ENCODE peak calls at places on chromosomes 2 and 18, in five cellular contexts. One of them, this sample, is unnamed.

GRCh38 chr18:3450358-3451107 is 561 bp downstream of the TGIF1 start:
- DNase-seq in prostate gland: peak
- DNase-seq in testis: peak
- DNase-seq in adrenal gland: peak
- DNase-seq in effector memory CD4-positive, alpha-beta T cell: peak
- DNase-seq in this sample: peak

GRCh38 chr2:108534577-108535379 is 508 bp downstream of the LIMS1 start:
- DNase-seq in prostate gland: peak
- DNase-seq in testis: peak
- DNase-seq in adrenal gland: peak
- DNase-seq in effector memory CD4-positive, alpha-beta T cell: peak
- DNase-seq in this sample: peak

GRCh38 chr2:233501198-233502076 is 65.1 kb downstream of the USP40 start:
- DNase-seq in prostate gland: no peak
- DNase-seq in testis: no peak
- DNase-seq in adrenal gland: no peak
- DNase-seq in effector memory CD4-positive, alpha-beta T cell: no peak
- DNase-seq in this sample: no peak

GRCh38 chr2:29295843-29296242 is 180.6 kb downstream of the CLIP4 start:
- DNase-seq in prostate gland: no peak
- DNase-seq in testis: peak
- DNase-seq in adrenal gland: peak
- DNase-seq in effector memory CD4-positive, alpha-beta T cell: no peak
- DNase-seq in this sample: no peak

GRCh38 chr2:53515435-53516332 is 251.9 kb upstream of the CHAC2 start:
- DNase-seq in prostate gland: no peak
- DNase-seq in testis: peak
- DNase-seq in adrenal gland: no peak
- DNase-seq in effector memory CD4-positive, alpha-beta T cell: no peak
- DNase-seq in this sample: no peak

GRCh38 chr2:102166189-102166845 is 20.5 kb upstream of the IL1RL2 start:
- DNase-seq in prostate gland: peak
- DNase-seq in testis: peak
- DNase-seq in adrenal gland: peak
- DNase-seq in effector memory CD4-positive, alpha-beta T cell: no peak
- DNase-seq in this sample: peak

GRCh38 chr18:8519102-8519501 is 90.1 kb upstream of the RAB12 start:
- DNase-seq in prostate gland: no peak
- DNase-seq in testis: no peak
- DNase-seq in adrenal gland: no peak
- DNase-seq in effector memory CD4-positive, alpha-beta T cell: no peak
- DNase-seq in this sample: no peak

GRCh38 chr2:172572981-172573380 is 17.1 kb downstream of the PDK1 start:
- DNase-seq in prostate gland: no peak
- DNase-seq in testis: no peak
- DNase-seq in adrenal gland: no peak
- DNase-seq in effector memory CD4-positive, alpha-beta T cell: no peak
- DNase-seq in this sample: no peak

GRCh38 chr2:44537264-44537663 is 175.5 kb downstream of the CAMKMT start:
- DNase-seq in prostate gland: no peak
- DNase-seq in testis: no peak
- DNase-seq in adrenal gland: no peak
- DNase-seq in effector memory CD4-positive, alpha-beta T cell: no peak
- DNase-seq in this sample: no peak

GRCh38 chr2:20582600-20583221 is 68.2 kb downstream of the HS1BP3 start:
- DNase-seq in prostate gland: no peak
- DNase-seq in testis: peak
- DNase-seq in adrenal gland: no peak
- DNase-seq in effector memory CD4-positive, alpha-beta T cell: no peak
- DNase-seq in this sample: no peak

GRCh38 chr2:19362094-19362649 is 3.7 kb upstream of the OSR1 start:
- DNase-seq in prostate gland: no peak
- DNase-seq in testis: peak
- DNase-seq in adrenal gland: no peak
- DNase-seq in effector memory CD4-positive, alpha-beta T cell: no peak
- DNase-seq in this sample: no peak

GRCh38 chr18:62976227-62976626 is 260.9 kb downstream of the PHLPP1 start:
- DNase-seq in prostate gland: no peak
- DNase-seq in testis: no peak
- DNase-seq in adrenal gland: no peak
- DNase-seq in effector memory CD4-positive, alpha-beta T cell: no peak
- DNase-seq in this sample: peak

GRCh38 chr2:43269706-43270105 is 43.3 kb upstream of the ZFP36L2 start:
- DNase-seq in prostate gland: peak
- DNase-seq in testis: peak
- DNase-seq in adrenal gland: peak
- DNase-seq in effector memory CD4-positive, alpha-beta T cell: no peak
- DNase-seq in this sample: peak

GRCh38 chr2:180980943-180981898 is 816 bp downstream of the UBE2E3 start:
- DNase-seq in prostate gland: peak
- DNase-seq in testis: peak
- DNase-seq in adrenal gland: peak
- DNase-seq in effector memory CD4-positive, alpha-beta T cell: no peak
- DNase-seq in this sample: peak

GRCh38 chr2:162720559-162721271 is 117.9 kb downstream of the KCNH7 start:
- DNase-seq in prostate gland: no peak
- DNase-seq in testis: no peak
- DNase-seq in adrenal gland: no peak
- DNase-seq in effector memory CD4-positive, alpha-beta T cell: no peak
- DNase-seq in this sample: no peak

GRCh38 chr2:8121826-8122505 is 559.9 kb upstream of the ID2 start:
- DNase-seq in prostate gland: no peak
- DNase-seq in testis: peak
- DNase-seq in adrenal gland: no peak
- DNase-seq in effector memory CD4-positive, alpha-beta T cell: no peak
- DNase-seq in this sample: no peak

GRCh38 chr2:138831154-138831553 is 51.0 kb upstream of the NXPH2 start:
- DNase-seq in prostate gland: no peak
- DNase-seq in testis: no peak
- DNase-seq in adrenal gland: no peak
- DNase-seq in effector memory CD4-positive, alpha-beta T cell: no peak
- DNase-seq in this sample: no peak

GRCh38 chr2:163755366-163755765 is 19.6 kb upstream of the FIGN start:
- DNase-seq in prostate gland: no peak
- DNase-seq in testis: no peak
- DNase-seq in adrenal gland: no peak
- DNase-seq in effector memory CD4-positive, alpha-beta T cell: no peak
- DNase-seq in this sample: no peak

GRCh38 chr2:233851169-233851568 is 3.2 kb downstream of the HJURP start:
- DNase-seq in prostate gland: no peak
- DNase-seq in testis: no peak
- DNase-seq in adrenal gland: no peak
- DNase-seq in effector memory CD4-positive, alpha-beta T cell: no peak
- DNase-seq in this sample: no peak

GRCh38 chr2:98009887-98010760 is 14.4 kb upstream of the TMEM131 start:
- DNase-seq in prostate gland: no peak
- DNase-seq in testis: no peak
- DNase-seq in adrenal gland: no peak
- DNase-seq in effector memory CD4-positive, alpha-beta T cell: no peak
- DNase-seq in this sample: no peak

GRCh38 chr2:98015681-98016080 is 19.9 kb upstream of the TMEM131 start:
- DNase-seq in prostate gland: no peak
- DNase-seq in testis: no peak
- DNase-seq in adrenal gland: no peak
- DNase-seq in effector memory CD4-positive, alpha-beta T cell: no peak
- DNase-seq in this sample: no peak

GRCh38 chr2:98012561-98012979 is 16.8 kb upstream of the TMEM131 start:
- DNase-seq in prostate gland: no peak
- DNase-seq in testis: no peak
- DNase-seq in adrenal gland: no peak
- DNase-seq in effector memory CD4-positive, alpha-beta T cell: no peak
- DNase-seq in this sample: no peak

GRCh38 chr2:98014379-98014778 is 18.6 kb upstream of the TMEM131 start:
- DNase-seq in prostate gland: no peak
- DNase-seq in testis: no peak
- DNase-seq in adrenal gland: no peak
- DNase-seq in effector memory CD4-positive, alpha-beta T cell: no peak
- DNase-seq in this sample: no peak

DNA sequence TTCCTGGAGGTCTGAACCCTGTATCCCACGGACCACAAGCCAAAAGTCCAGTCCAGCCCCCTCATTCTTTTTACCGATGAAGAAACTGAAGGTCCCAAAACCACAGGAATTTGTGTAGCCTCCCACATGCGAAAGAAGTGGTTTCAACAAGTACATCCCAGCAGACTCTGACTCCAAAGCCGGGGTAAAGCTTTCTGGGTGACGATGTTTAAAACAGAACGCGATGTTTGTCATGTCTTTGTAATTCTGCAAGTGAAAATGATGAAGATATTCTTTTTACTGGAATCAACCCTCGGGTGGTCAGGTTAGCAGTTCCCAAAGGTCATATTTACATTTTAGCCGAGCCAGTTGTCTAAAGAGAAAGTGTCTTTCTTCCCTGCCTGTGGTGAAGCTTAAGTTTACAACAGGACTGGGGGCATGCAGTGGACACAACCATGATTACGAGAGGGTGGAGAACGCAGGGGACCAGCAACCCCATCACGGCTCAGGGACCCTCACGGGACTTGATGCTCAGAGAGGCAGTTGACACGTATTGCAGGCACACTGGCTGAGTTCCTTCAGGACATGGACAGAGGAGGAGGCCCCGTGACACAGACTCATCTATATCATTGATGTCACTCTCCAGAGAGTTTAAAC is 17.8 kb upstream of the TMEM131 start:
- DNase-seq in prostate gland: no peak
- DNase-seq in testis: no peak
- DNase-seq in adrenal gland: no peak
- DNase-seq in effector memory CD4-positive, alpha-beta T cell: no peak
- DNase-seq in this sample: no peak
- H3K4me3 ChIP-seq in prostate gland: no peak
- H3K4me3 ChIP-seq in testis: no peak
- H3K4me3 ChIP-seq in adrenal gland: no peak
- H3K4me3 ChIP-seq in effector memory CD4-positive, alpha-beta T cell: no peak
- H3K4me3 ChIP-seq in this sample: no peak

DNA sequence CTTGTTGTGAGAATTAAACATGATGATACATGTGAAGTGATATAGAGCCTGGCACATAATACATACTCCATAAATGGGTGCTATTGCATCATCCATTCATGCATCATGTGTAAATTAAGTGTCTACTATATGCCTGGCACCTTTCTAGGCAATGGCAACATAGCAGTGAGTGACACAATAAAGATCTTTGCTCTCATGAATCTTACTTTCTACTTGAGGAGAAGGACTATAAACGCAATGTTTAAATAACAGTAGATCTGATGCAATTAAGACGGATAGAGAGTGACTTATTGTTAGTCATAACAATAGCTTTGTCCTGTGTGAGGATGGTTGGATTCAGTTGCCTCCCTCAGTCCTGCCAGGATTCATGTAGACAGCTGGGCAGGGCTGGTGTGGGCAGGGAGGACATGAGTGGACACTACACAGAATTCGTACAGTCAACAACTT is 88.4 kb upstream of the NPAS2 start:
- DNase-seq in prostate gland: no peak
- DNase-seq in testis: no peak
- DNase-seq in adrenal gland: no peak
- DNase-seq in effector memory CD4-positive, alpha-beta T cell: no peak
- DNase-seq in this sample: no peak
- H3K27ac ChIP-seq in prostate gland: no peak
- H3K27ac ChIP-seq in testis: no peak
- H3K27ac ChIP-seq in adrenal gland: no peak
- H3K27ac ChIP-seq in effector memory CD4-positive, alpha-beta T cell: no peak
- H3K27ac ChIP-seq in this sample: no peak

DNA sequence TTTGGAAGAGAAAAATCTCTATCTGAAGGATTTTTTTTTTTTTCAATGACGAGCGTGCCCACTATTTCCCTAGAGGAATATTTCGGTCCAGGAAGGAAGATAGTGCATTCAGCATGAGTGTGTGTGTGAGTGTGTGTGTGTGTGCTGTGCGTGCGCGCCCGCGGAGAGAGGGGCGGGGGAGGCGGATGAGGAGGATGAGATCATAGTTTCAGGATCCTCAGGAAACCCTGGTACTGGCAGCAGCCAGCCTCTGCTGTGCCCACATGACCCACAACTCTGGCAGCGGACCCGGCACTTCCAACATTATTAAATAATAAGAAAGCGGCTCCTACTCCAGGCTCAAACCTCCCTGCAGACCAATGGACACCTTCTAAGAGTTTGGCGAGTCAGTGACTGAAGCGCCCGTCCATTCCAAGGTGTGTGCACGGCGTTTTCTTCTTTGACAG is 217.0 kb upstream of the DTNA start:
- DNase-seq in prostate gland: peak
- DNase-seq in testis: peak
- DNase-seq in adrenal gland: peak
- DNase-seq in effector memory CD4-positive, alpha-beta T cell: no peak
- DNase-seq in this sample: peak
- H3K4me3 ChIP-seq in prostate gland: peak
- H3K4me3 ChIP-seq in testis: peak
- H3K4me3 ChIP-seq in adrenal gland: peak
- H3K4me3 ChIP-seq in effector memory CD4-positive, alpha-beta T cell: no peak
- H3K4me3 ChIP-seq in this sample: peak

GRCh38 chr18:24027156-24027555 is 12.6 kb downstream of the TTC39C start:
- DNase-seq in prostate gland: peak
- DNase-seq in testis: no peak
- DNase-seq in adrenal gland: peak
- DNase-seq in effector memory CD4-positive, alpha-beta T cell: no peak
- DNase-seq in this sample: peak
- H3K27ac ChIP-seq in prostate gland: no peak
- H3K27ac ChIP-seq in testis: no peak
- H3K27ac ChIP-seq in adrenal gland: peak
- H3K27ac ChIP-seq in effector memory CD4-positive, alpha-beta T cell: no peak
- H3K27ac ChIP-seq in this sample: peak

GRCh38 chr2:25375989-25376545 is 34.3 kb upstream of the DNMT3A start:
- DNase-seq in prostate gland: no peak
- DNase-seq in testis: no peak
- DNase-seq in adrenal gland: peak
- DNase-seq in effector memory CD4-positive, alpha-beta T cell: no peak
- DNase-seq in this sample: no peak
- H3K4me3 ChIP-seq in prostate gland: no peak
- H3K4me3 ChIP-seq in testis: peak
- H3K4me3 ChIP-seq in adrenal gland: peak
- H3K4me3 ChIP-seq in effector memory CD4-positive, alpha-beta T cell: no peak
- H3K4me3 ChIP-seq in this sample: no peak

This sample was measured in transverse colon.